ENCODE peak calls at places on chromosomes 1 and 21, in ten cellular contexts. K, W, P, C, H, S, U, G, Y and Z are unnamed samples.

GRCh38 chr1:220809187-220809550 is 22.5 kb downstream of the MTARC1 start:
- DNase-seq in K (no peak), W (no peak), P (no peak), C (no peak), H (no peak), S (no peak), U (no peak), G (no peak), Y (no peak), Z (no peak)

GRCh38 chr21:40393091-40393490 is 453.9 kb downstream of the DSCAM start:
- DNase-seq in K (no peak), W (no peak), P (no peak), C (no peak), H (no peak), S (no peak), U (no peak), G (no peak), Y (peak; percentile 66), Z (no peak)

GRCh38 chr1:188895611-188896010 is 1582.1 kb downstream of the BRINP3 start:
- DNase-seq in K (no peak), W (no peak), P (no peak), C (no peak), H (no peak), S (no peak), U (no peak), G (no peak), Y (no peak), Z (no peak)

GRCh38 chr1:55955237-55955636 is 624.1 kb downstream of the PLPP3 start:
- DNase-seq in K (peak; percentile 35), W (no peak), P (no peak), C (no peak), H (peak; percentile 50), S (no peak), U (no peak), G (no peak), Y (peak; percentile 62), Z (no peak)

GRCh38 chr1:156346636-156347035 is 8.3 kb downstream of the TSACC start:
- DNase-seq in K (no peak), W (no peak), P (peak; percentile 34), C (no peak), H (no peak), S (no peak), U (no peak), G (no peak), Y (no peak), Z (peak; percentile 52)

GRCh38 chr1:11320153-11320936 is 47.3 kb downstream of the UBIAD1 start:
- DNase-seq in K (no peak), W (no peak), P (peak; percentile 91), C (peak; percentile 57), H (no peak), S (no peak), U (no peak), G (peak; percentile 64), Y (no peak), Z (peak; percentile 67)

GRCh38 chr1:97006044-97006676 is 284.6 kb downstream of the PTBP2 start:
- DNase-seq in K (peak; percentile 58), W (peak; percentile 49), P (no peak), C (peak; percentile 22), H (peak; percentile 94), S (no peak), U (peak; percentile 15), G (no peak), Y (peak; percentile 25), Z (no peak)

GRCh38 chr1:91700771-91701493 is 185.0 kb downstream of the TGFBR3 start:
- DNase-seq in K (no peak), W (no peak), P (no peak), C (no peak), H (peak; percentile 78), S (no peak), U (no peak), G (no peak), Y (no peak), Z (no peak)